ENCODE peak calls at places on chromosomes 7 and 10, in five cellular contexts. G, Z, S, H and L are unnamed samples.

GRCh38 chr7:42045961-42046360 is 191.0 kb downstream of the GLI3 start:
- DNase-seq in G (no peak), Z (no peak), H (no peak), S (no peak), L (no peak)

GRCh38 chr10:69961168-69961863 is 91.3 kb upstream of the MACROH2A2 start:
- DNase-seq in S (no peak), H (no peak), G (peak; percentile 36), Z (no peak), L (peak; percentile 54)

GRCh38 chr7:132836746-132837145 is 245.1 kb downstream of the CHCHD3 start:
- DNase-seq in G (no peak), H (no peak), S (no peak), Z (no peak), L (no peak)

GRCh38 chr7:116171094-116171493 is 39.2 kb upstream of the TES start:
- DNase-seq in G (no peak), S (no peak), H (no peak), Z (no peak), L (no peak)

GRCh38 chr10:33509231-33509871 is 174.9 kb upstream of the NRP1 start:
- DNase-seq in S (peak; percentile 39), Z (peak; percentile 13), H (no peak), G (peak; percentile 18), L (peak; percentile 78)

GRCh38 chr7:26397786-26398435 is 106.2 kb downstream of the SNX10 start:
- DNase-seq in Z (peak; percentile 17), H (no peak), S (no peak), G (peak; percentile 76), L (no peak)

GRCh38 chr7:26372211-26372610 is 80.5 kb downstream of the SNX10 start:
- DNase-seq in G (no peak), H (no peak), Z (no peak), S (no peak), L (no peak)

GRCh38 chr10:74880041-74880440 is 53.6 kb downstream of the KAT6B start:
- DNase-seq in G (no peak), S (no peak), H (no peak), Z (no peak), L (no peak)

GRCh38 chr7:43454936-43455518 is 127.9 kb upstream of the STK17A start:
- DNase-seq in G (peak; percentile 87), Z (no peak), S (no peak), H (no peak), L (no peak)

GRCh38 chr10:6737080-6737641 is 157.1 kb upstream of the PRKCQ start:
- DNase-seq in Z (peak; percentile 38), G (peak; percentile 56), H (no peak), S (no peak), L (no peak)

GRCh38 chr7:50832744-50833143 is 50.0 kb upstream of the GRB10 start:
- DNase-seq in Z (no peak), S (no peak), H (no peak), G (no peak), L (no peak)

GRCh38 chr10:105974803-105975456 is 1189.6 kb downstream of the SORCS1 start:
- DNase-seq in Z (peak; percentile 14), G (peak; percentile 75), S (peak; percentile 20), H (no peak), L (no peak)

GRCh38 chr7:14817829-14818228 is 84.7 kb downstream of the DGKB start:
- DNase-seq in S (no peak), H (no peak), Z (no peak), G (no peak), L (no peak)

GRCh38 chr10:113020838-113021237 is 70.8 kb downstream of the TCF7L2 start:
- DNase-seq in Z (no peak), H (no peak), S (no peak), G (no peak), L (no peak)

GRCh38 chr7:11843113-11843765 is 11.2 kb upstream of the THSD7A start:
- DNase-seq in Z (no peak), S (no peak), G (no peak), H (no peak), L (no peak)

GRCh38 chr7:77940647-77941046 is 142.1 kb downstream of the PHTF2 start:
- DNase-seq in G (peak; percentile 64), Z (peak; percentile 8), H (no peak), S (peak; percentile 27), L (no peak)

GRCh38 chr7:110835209-110835608 is 255.7 kb upstream of the LRRN3 start:
- DNase-seq in H (no peak), S (no peak), Z (no peak), G (no peak), L (no peak)

GRCh38 chr10:102231357-102232318 is 5.5 kb downstream of the ELOVL3 start:
- DNase-seq in G (peak; percentile 85), Z (peak; percentile 20), H (peak; percentile 84), S (no peak), L (no peak)

GRCh38 chr7:45347804-45348203 is 190.2 kb downstream of the RAMP3 start:
- DNase-seq in S (no peak), H (no peak), Z (no peak), G (no peak), L (no peak)

GRCh38 chr7:27156508-27156898 is at the start of gene HOXA7:
- DNase-seq in S (peak; percentile 79), G (peak; percentile 84), Z (no peak), H (peak; percentile 55), L (no peak)

GRCh38 chr7:156522801-156523200 is 117.8 kb upstream of the RNF32 start:
- DNase-seq in Z (no peak), S (no peak), H (no peak), G (no peak), L (no peak)

GRCh38 chr10:50395279-50395678 is 144.0 kb upstream of the ASAH2 start:
- DNase-seq in Z (no peak), H (no peak), G (no peak), S (peak; percentile 34), L (no peak)

GRCh38 chr10:71077143-71077581 is 135.2 kb upstream of the UNC5B start:
- DNase-seq in H (no peak), Z (peak; percentile 5), S (no peak), G (no peak), L (peak; percentile 58)

GRCh38 chr7:116449950-116450349 is 49.6 kb upstream of the CAV2 start:
- DNase-seq in S (no peak), H (no peak), Z (peak; percentile 48), G (no peak), L (no peak)

GRCh38 chr10:77463499-77463898 is 174.1 kb downstream of the KCNMA1 start:
- DNase-seq in H (no peak), S (no peak), Z (no peak), G (no peak), L (no peak)

GRCh38 chr10:6279540-6280267 is 77.0 kb downstream of the PFKFB3 start:
- DNase-seq in H (no peak), Z (no peak), S (no peak), G (peak; percentile 63), L (no peak)

GRCh38 chr7:149599636-149600206 is 102.1 kb upstream of the ZNF746 start:
- DNase-seq in G (no peak), H (no peak), S (no peak), Z (no peak), L (no peak)

GRCh38 chr10:77544607-77545006 is 93.0 kb downstream of the KCNMA1 start:
- DNase-seq in Z (no peak), G (no peak), S (no peak), H (no peak), L (no peak)

GRCh38 chr10:125095776-125096175 is 64.6 kb downstream of the CTBP2 start:
- DNase-seq in G (no peak), H (no peak), Z (no peak), S (no peak), L (no peak)

DNA sequence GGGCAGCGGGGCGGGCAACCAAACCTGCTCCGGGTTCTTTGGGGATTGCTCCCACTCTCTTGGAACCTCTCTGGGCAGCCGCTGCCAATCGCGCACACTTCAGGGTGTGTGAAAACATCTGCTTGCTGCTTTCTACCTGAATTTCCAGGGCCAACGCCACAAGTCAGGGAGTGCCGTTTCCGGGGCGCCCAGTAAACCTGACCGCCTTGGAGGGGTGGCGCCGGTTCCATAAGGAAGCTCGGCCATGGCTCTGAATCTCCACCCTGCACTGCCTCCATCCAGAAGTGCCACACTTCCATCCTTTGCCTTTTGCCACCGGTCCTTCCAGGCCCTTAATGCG is 679 bp upstream of the AFAP1L2 start:
- DNase-seq in G (no peak), S (no peak), Z (no peak), H (no peak), L (no peak)
- H3K4me3 ChIP-seq in G (peak overlapping the region; percentile 90), S (peak overlapping the region; percentile 56), Z (peak overlapping the region; percentile 69), H (peak overlapping the region; percentile 36), L (no peak overlapping the region)

GRCh38 chr7:75565129-75565528 is 73.0 kb downstream of the SPDYE5 start:
- DNase-seq in S (peak; percentile 61), G (peak; percentile 8), Z (peak; percentile 72), H (no peak), L (peak; percentile 62)
- H3K27ac ChIP-seq in S (peak overlapping the region; percentile 59), G (peak overlapping the region; percentile 3), Z (peak overlapping the region; percentile 85), H (no peak overlapping the region), L (peak overlapping the region; percentile 51)

DNA sequence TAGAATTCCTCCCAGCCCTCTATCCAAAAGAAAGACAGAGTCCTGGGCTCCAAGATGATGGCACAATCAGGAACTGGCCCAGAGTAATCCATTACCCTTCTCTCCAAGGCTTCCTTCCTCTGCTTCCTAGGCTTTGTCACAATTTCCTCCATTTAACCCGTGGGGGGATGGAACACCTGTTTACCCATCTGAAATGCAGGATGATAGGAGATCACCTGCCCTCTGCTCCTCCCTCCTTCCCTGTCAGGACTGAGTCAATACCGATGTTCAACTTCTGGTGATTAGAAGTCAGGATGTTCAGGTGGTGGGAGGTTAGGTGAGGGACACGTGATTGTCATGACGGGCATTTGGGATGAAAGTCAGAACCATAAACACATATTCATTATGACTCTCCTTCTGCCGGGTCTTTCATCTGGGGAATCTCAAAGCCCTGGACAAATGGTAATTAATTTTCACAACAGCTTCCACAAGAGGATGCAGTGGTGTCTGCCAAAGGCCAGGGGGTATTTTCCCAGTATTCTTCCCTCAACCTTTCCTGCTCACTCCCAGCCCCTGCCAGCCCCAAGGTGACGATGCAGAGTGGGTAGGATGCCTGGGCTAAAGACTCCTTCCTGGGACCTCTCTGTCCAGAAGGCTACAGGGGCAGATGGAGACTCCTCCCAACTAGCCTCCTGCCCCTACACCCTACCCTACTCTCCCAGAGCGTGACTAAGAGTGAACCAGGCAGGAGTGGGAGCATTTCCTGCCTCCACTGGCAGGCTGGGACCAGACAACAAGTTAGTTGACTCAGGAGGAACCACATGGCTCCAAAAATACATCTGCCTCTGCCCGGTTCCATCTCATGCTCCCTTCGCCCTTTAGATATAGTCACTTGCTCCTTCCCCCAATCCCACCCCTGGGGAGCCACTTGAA is 27.9 kb downstream of the DUSP5 start:
- DNase-seq in S (no peak), G (no peak), Z (no peak), H (no peak), L (peak; percentile 53)
- H3K4me1 ChIP-seq in S (no peaks in the 10 kb centered on the region), G (peaks cover 34% of the 10 kb centered on the region), Z (peaks cover 15% of the 10 kb centered on the region), H (no peaks in the 10 kb centered on the region), L (peaks cover 12% of the 10 kb centered on the region)

DNA sequence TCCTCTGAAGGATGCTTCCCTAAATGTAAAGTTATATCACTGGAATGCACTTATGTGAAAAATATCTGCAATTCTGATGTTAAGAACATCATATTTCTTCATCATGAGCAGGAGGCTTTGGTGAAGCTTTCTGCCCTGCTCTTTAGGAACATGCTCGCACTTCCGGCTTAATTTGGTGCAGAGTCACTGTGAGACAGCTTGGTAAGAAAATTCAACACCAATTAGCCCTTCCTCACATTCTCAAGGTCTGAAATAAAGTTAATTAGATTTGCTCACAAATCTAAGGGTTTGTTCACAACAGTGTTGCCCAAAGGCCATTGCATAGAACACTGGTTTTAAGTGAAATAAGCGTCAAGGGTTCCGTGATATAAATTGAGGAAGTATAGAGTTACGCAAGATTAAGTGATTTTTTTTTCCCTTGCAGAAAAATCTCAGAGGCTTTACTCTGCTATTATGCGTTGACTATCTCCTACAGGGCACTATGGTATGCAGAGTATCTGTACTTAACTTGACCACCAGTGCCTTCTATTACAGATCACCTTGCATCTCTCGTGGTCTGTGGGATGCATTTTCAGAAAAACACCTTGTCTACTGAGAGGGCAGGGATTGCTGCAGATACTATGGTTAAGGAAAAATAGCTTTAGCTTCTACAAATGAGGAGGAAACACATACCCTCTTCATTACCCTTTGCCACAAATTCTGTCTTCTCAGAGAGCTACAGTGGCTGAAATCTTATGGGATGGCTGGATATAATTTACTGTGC is 953.9 kb downstream of the TYW1 start:
- DNase-seq in G (no peak), S (no peak), Z (no peak), H (no peak), L (no peak)
- H3K4me3 ChIP-seq in G (no peak overlapping the region), S (no peak overlapping the region), Z (no peak overlapping the region), H (no peak overlapping the region), L (no peak overlapping the region)